ENCODE peak calls at places on chromosomes 3 and 15, in five cellular contexts. G is NB4, V is NCI-H2029, X is activated T-cell treated with anti-CD3 and anti-CD28 coated beads for 1 hour, W is ecto neural progenitor cell. K is an unnamed sample.

GRCh38 chr3:38001456-38002081 is 11.0 kb downstream of the VILL start:
- DNase-seq in G (no peak), V (peak; percentile 43), X (no peak), W (no peak), K (peak; percentile 11)

GRCh38 chr15:56786966-56787365 is 53.7 kb upstream of the ZNF280D start:
- DNase-seq in G (no peak), V (no peak), X (no peak), W (no peak), K (no peak)

GRCh38 chr3:116140100-116140689 is 305.1 kb downstream of the LSAMP start:
- DNase-seq in G (peak; percentile 20), V (peak; percentile 4), X (no peak), W (no peak), K (no peak)

GRCh38 chr3:190166948-190167347 is 46.3 kb upstream of the P3H2 start:
- DNase-seq in G (no peak), V (no peak), X (no peak), W (no peak), K (no peak)

GRCh38 chr3:23209747-23210495 is 6.8 kb downstream of the UBE2E2 start:
- DNase-seq in G (peak; percentile 12), V (no peak), X (no peak), W (no peak), K (no peak)

GRCh38 chr3:112042842-112043280 is 8.3 kb downstream of the TMPRSS7 start:
- DNase-seq in G (no peak), V (peak; percentile 99), X (no peak), W (no peak), K (peak; percentile 10)

GRCh38 chr3:78260388-78260787 is 1220.5 kb downstream of the ROBO2 start:
- DNase-seq in G (no peak), V (no peak), X (no peak), W (no peak), K (no peak)

GRCh38 chr3:196995646-196996355 is 27.2 kb upstream of the PIGZ start:
- DNase-seq in G (no peak), V (no peak), X (no peak), W (no peak), K (no peak)

GRCh38 chr3:146496726-146497125 is 27.4 kb upstream of the PLSCR2 start:
- DNase-seq in G (no peak), V (no peak), X (no peak), W (no peak), K (no peak)

GRCh38 chr15:80478075-80478474 is 73.9 kb downstream of the ARNT2 start:
- DNase-seq in G (no peak), V (no peak), X (no peak), W (no peak), K (no peak)

GRCh38 chr3:13495921-13496723 is 16.0 kb downstream of the HDAC11 start:
- DNase-seq in G (peak; percentile 75), V (peak; percentile 73), X (peak; percentile 47), W (peak; percentile 84), K (peak; percentile 69)

GRCh38 chr3:17811633-17812032 is 69.2 kb upstream of the TBC1D5 start:
- DNase-seq in G (no peak), V (no peak), X (no peak), W (no peak), K (no peak)

GRCh38 chr3:118472586-118472985 is 562.1 kb downstream of the IGSF11 start:
- DNase-seq in G (peak; percentile 7), V (no peak), X (no peak), W (no peak), K (no peak)

GRCh38 chr3:55688154-55688553 is 201.0 kb upstream of the WNT5A start:
- DNase-seq in G (no peak), V (no peak), X (no peak), W (no peak), K (no peak)

GRCh38 chr3:50204804-50205718 is at the start of gene SLC38A3:
- DNase-seq in G (peak; percentile 44), V (no peak), X (no peak), W (peak; percentile 90), K (no peak)

GRCh38 chr3:109098245-109098644 is 19.7 kb downstream of the MORC1 start:
- DNase-seq in G (peak; percentile 9), V (no peak), X (no peak), W (no peak), K (peak; percentile 27)

GRCh38 chr3:105835606-105836005 is 33.2 kb downstream of the CBLB start:
- DNase-seq in G (no peak), V (no peak), X (no peak), W (no peak), K (no peak)

GRCh38 chr3:21140785-21141184 is 610.2 kb downstream of the ZNF385D start:
- DNase-seq in G (no peak), V (no peak), X (no peak), W (no peak), K (no peak)

GRCh38 chr3:100209169-100209568 is 51.6 kb upstream of the TBC1D23 start:
- DNase-seq in G (no peak), V (no peak), X (no peak), W (no peak), K (no peak)

GRCh38 chr15:90895571-90896117 is 7.5 kb upstream of the MAN2A2 start:
- DNase-seq in G (peak; percentile 42), V (peak; percentile 41), X (no peak), W (no peak), K (no peak)

GRCh38 chr3:13217736-13218540 is 144.7 kb upstream of the IQSEC1 start:
- DNase-seq in G (no peak), V (no peak), X (no peak), W (no peak), K (no peak)

GRCh38 chr3:123480428-123480827 is 31.5 kb upstream of the ADCY5 start:
- DNase-seq in G (peak; percentile 52), V (no peak), X (no peak), W (no peak), K (no peak)

GRCh38 chr3:141797167-141797773 is 34.1 kb downstream of the GRK7 start:
- DNase-seq in G (peak; percentile 93), V (no peak), X (peak; percentile 16), W (peak; percentile 90), K (peak; percentile 33)

GRCh38 chr3:31918179-31919165 is 62.6 kb downstream of the OSBPL10 start:
- DNase-seq in G (no peak), V (no peak), X (no peak), W (no peak), K (no peak)

K was measured in transverse colon.